ENCODE peak calls at places on chromosome 15, in six cellular contexts. One of them, this sample, is unnamed.

GRCh38 chr15:38197553-38197952 is 55.1 kb upstream of the SPRED1 start:
- DNase-seq in activated naive CD4-positive, alpha-beta T cell treated with anti-CD3 and anti-CD28 coated beads, Interleukin-2, amount 10 ng/mL, durations not matched to agents 7 days and 5 days: no peak
- DNase-seq in T-helper 1 cell: no peak
- DNase-seq in activated effector memory CD4-positive, alpha-beta T cell treated with Interleukin-2 at 50 U/mL for 16 hours: no peak
- DNase-seq in RPMI7951: peak
- DNase-seq in midbrain: no peak
- DNase-seq in this sample: no peak

GRCh38 chr15:101121511-101122090 is 130.2 kb downstream of the CHSY1 start:
- DNase-seq in activated naive CD4-positive, alpha-beta T cell treated with anti-CD3 and anti-CD28 coated beads, Interleukin-2, amount 10 ng/mL, durations not matched to agents 7 days and 5 days: peak
- DNase-seq in T-helper 1 cell: no peak
- DNase-seq in activated effector memory CD4-positive, alpha-beta T cell treated with Interleukin-2 at 50 U/mL for 16 hours: no peak
- DNase-seq in midbrain: peak
- DNase-seq in RPMI7951: peak
- DNase-seq in this sample: peak

GRCh38 chr15:40055576-40056293 is 16.8 kb upstream of the SRP14 start:
- DNase-seq in RPMI7951: peak
- DNase-seq in T-helper 1 cell: no peak
- DNase-seq in midbrain: no peak
- DNase-seq in activated effector memory CD4-positive, alpha-beta T cell treated with Interleukin-2 at 50 U/mL for 16 hours: no peak
- DNase-seq in activated naive CD4-positive, alpha-beta T cell treated with anti-CD3 and anti-CD28 coated beads, Interleukin-2, amount 10 ng/mL, durations not matched to agents 7 days and 5 days: no peak
- DNase-seq in this sample: peak

GRCh38 chr15:81859737-81860516 is 185.9 kb downstream of the MEX3B start:
- DNase-seq in T-helper 1 cell: no peak
- DNase-seq in activated naive CD4-positive, alpha-beta T cell treated with anti-CD3 and anti-CD28 coated beads, Interleukin-2, amount 10 ng/mL, durations not matched to agents 7 days and 5 days: no peak
- DNase-seq in RPMI7951: no peak
- DNase-seq in midbrain: no peak
- DNase-seq in activated effector memory CD4-positive, alpha-beta T cell treated with Interleukin-2 at 50 U/mL for 16 hours: no peak
- DNase-seq in this sample: no peak

GRCh38 chr15:79430901-79431635 is 1.1 kb upstream of the MINAR1 start:
- DNase-seq in T-helper 1 cell: no peak
- DNase-seq in activated effector memory CD4-positive, alpha-beta T cell treated with Interleukin-2 at 50 U/mL for 16 hours: no peak
- DNase-seq in activated naive CD4-positive, alpha-beta T cell treated with anti-CD3 and anti-CD28 coated beads, Interleukin-2, amount 10 ng/mL, durations not matched to agents 7 days and 5 days: no peak
- DNase-seq in RPMI7951: no peak
- DNase-seq in midbrain: no peak
- DNase-seq in this sample: peak

GRCh38 chr15:92652576-92652966 is 3.0 kb downstream of the FAM174B start:
- DNase-seq in T-helper 1 cell: no peak
- DNase-seq in activated naive CD4-positive, alpha-beta T cell treated with anti-CD3 and anti-CD28 coated beads, Interleukin-2, amount 10 ng/mL, durations not matched to agents 7 days and 5 days: no peak
- DNase-seq in midbrain: no peak
- DNase-seq in activated effector memory CD4-positive, alpha-beta T cell treated with Interleukin-2 at 50 U/mL for 16 hours: no peak
- DNase-seq in RPMI7951: no peak
- DNase-seq in this sample: no peak

GRCh38 chr15:68418611-68419161 is 13.3 kb downstream of the ITGA11 start:
- DNase-seq in activated effector memory CD4-positive, alpha-beta T cell treated with Interleukin-2 at 50 U/mL for 16 hours: no peak
- DNase-seq in T-helper 1 cell: no peak
- DNase-seq in activated naive CD4-positive, alpha-beta T cell treated with anti-CD3 and anti-CD28 coated beads, Interleukin-2, amount 10 ng/mL, durations not matched to agents 7 days and 5 days: no peak
- DNase-seq in RPMI7951: peak
- DNase-seq in midbrain: no peak
- DNase-seq in this sample: no peak

GRCh38 chr15:70356919-70357318 is 259.2 kb upstream of the TLE3 start:
- DNase-seq in activated effector memory CD4-positive, alpha-beta T cell treated with Interleukin-2 at 50 U/mL for 16 hours: no peak
- DNase-seq in RPMI7951: peak
- DNase-seq in T-helper 1 cell: no peak
- DNase-seq in activated naive CD4-positive, alpha-beta T cell treated with anti-CD3 and anti-CD28 coated beads, Interleukin-2, amount 10 ng/mL, durations not matched to agents 7 days and 5 days: no peak
- DNase-seq in midbrain: no peak
- DNase-seq in this sample: no peak

GRCh38 chr15:27655063-27655462 is 444.1 kb downstream of the OCA2 start:
- DNase-seq in activated effector memory CD4-positive, alpha-beta T cell treated with Interleukin-2 at 50 U/mL for 16 hours: no peak
- DNase-seq in midbrain: no peak
- DNase-seq in T-helper 1 cell: no peak
- DNase-seq in RPMI7951: no peak
- DNase-seq in activated naive CD4-positive, alpha-beta T cell treated with anti-CD3 and anti-CD28 coated beads, Interleukin-2, amount 10 ng/mL, durations not matched to agents 7 days and 5 days: no peak
- DNase-seq in this sample: no peak

This sample was measured in G401.